ENCODE peak calls at places on chromosome 6, in nine cellular contexts. K is pancreas; D is stomach; G is lower leg skin; I is GM06990; H is SK-N-SH; A is spleen; U is CD8-positive, alpha-beta T cell; R is GM23338. Z is an unnamed sample.

GRCh38 chr6:81148726-81149125 is 603.8 kb downstream of the TENT5A start:
- DNase-seq in I (no peak), R (no peak), D (no peak), K (no peak), H (no peak), U (no peak), G (no peak), A (no peak), Z (no peak)

GRCh38 chr6:169858935-169859351 is 107.5 kb downstream of the ERMARD start:
- DNase-seq in I (no peak), R (no peak), U (no peak), K (no peak), D (peak; percentile 23), H (no peak), A (peak; percentile 64), G (peak; percentile 80), Z (no peak)

GRCh38 chr6:167739721-167740475 is 86.8 kb upstream of the AFDN start:
- DNase-seq in K (no peak), U (no peak), G (no peak), R (no peak), I (no peak), H (no peak), D (peak; percentile 5), A (peak; percentile 56), Z (no peak)

GRCh38 chr6:107080036-107080435 is 35.3 kb downstream of the BEND3 start:
- DNase-seq in D (no peak), H (no peak), A (no peak), R (peak; percentile 79), G (peak; percentile 54), K (no peak), I (no peak), U (no peak), Z (no peak)

GRCh38 chr6:63730311-63730710 is 94.7 kb downstream of the PHF3 start:
- DNase-seq in H (no peak), G (no peak), R (no peak), I (no peak), K (no peak), D (no peak), U (no peak), A (no peak), Z (no peak)

GRCh38 chr6:147260091-147260490 is 55.9 kb downstream of the STXBP5 start:
- DNase-seq in H (no peak), D (no peak), U (no peak), I (no peak), G (no peak), K (no peak), R (no peak), A (no peak), Z (no peak)

GRCh38 chr6:169891421-169891820 is 140.0 kb downstream of the ERMARD start:
- DNase-seq in D (no peak), A (no peak), U (no peak), I (no peak), H (no peak), R (no peak), G (peak; percentile 50), K (no peak), Z (no peak)

GRCh38 chr6:13563009-13563408 is 11.4 kb upstream of the SIRT5 start:
- DNase-seq in K (no peak), D (no peak), R (no peak), I (no peak), A (no peak), U (no peak), H (no peak), G (no peak), Z (no peak)

GRCh38 chr6:32669240-32669639 is 2.8 kb upstream of the HLA-DQB1 start:
- DNase-seq in R (no peak), I (no peak), D (no peak), U (no peak), K (no peak), H (no peak), G (no peak), A (no peak), Z (no peak)

GRCh38 chr6:53128842-53129241 is 19.8 kb downstream of the GCM1 start:
- DNase-seq in A (no peak), K (no peak), R (no peak), U (no peak), G (no peak), H (no peak), D (no peak), I (no peak), Z (no peak)

GRCh38 chr6:112282217-112282616 is 27.9 kb upstream of the LAMA4 start:
- DNase-seq in U (no peak), I (no peak), A (no peak), D (no peak), R (peak; percentile 14), H (peak; percentile 53), K (no peak), G (no peak), Z (peak; percentile 26)

GRCh38 chr6:99344289-99344688 is 5.2 kb downstream of the FAXC start:
- DNase-seq in H (no peak), U (no peak), K (no peak), A (no peak), R (peak; percentile 39), D (no peak), G (no peak), I (no peak), Z (no peak)

GRCh38 chr6:16391451-16391912 is 153.1 kb downstream of the GMPR start:
- DNase-seq in D (no peak), R (no peak), I (no peak), G (no peak), K (no peak), H (no peak), A (no peak), U (no peak), Z (no peak)

GRCh38 chr6:124487778-124488431 is 474.3 kb upstream of the RNF217 start:
- DNase-seq in I (no peak), U (no peak), A (no peak), R (no peak), K (no peak), G (no peak), H (no peak), D (no peak), Z (no peak)

GRCh38 chr6:53892707-53893106 is 97.9 kb downstream of the LRRC1 start:
- DNase-seq in D (no peak), K (no peak), R (no peak), A (no peak), U (no peak), H (no peak), I (no peak), G (no peak), Z (no peak)

GRCh38 chr6:72560721-72561593 is 60.9 kb upstream of the KCNQ5 start:
- DNase-seq in K (no peak), G (no peak), I (no peak), D (no peak), A (no peak), H (peak; percentile 1), U (no peak), R (peak; percentile 20), Z (no peak)
- TF ChIP-seq CTCF in K (no peak), G (no peak), I (no peak), D (no peak), A (no peak), H (peak; percentile 39), U (no peak), R (no peak), Z (peak; percentile 54)

GRCh38 chr6:128333581-128334223 is 186.7 kb downstream of the PTPRK start:
- DNase-seq in D (no peak), G (no peak), A (no peak), I (no peak), R (no peak), H (no peak), U (no peak), K (no peak), Z (no peak)

GRCh38 chr6:128323011-128323410 is 197.4 kb downstream of the PTPRK start:
- DNase-seq in R (no peak), H (no peak), A (no peak), U (no peak), G (no peak), I (no peak), K (no peak), D (no peak), Z (no peak)

DNA sequence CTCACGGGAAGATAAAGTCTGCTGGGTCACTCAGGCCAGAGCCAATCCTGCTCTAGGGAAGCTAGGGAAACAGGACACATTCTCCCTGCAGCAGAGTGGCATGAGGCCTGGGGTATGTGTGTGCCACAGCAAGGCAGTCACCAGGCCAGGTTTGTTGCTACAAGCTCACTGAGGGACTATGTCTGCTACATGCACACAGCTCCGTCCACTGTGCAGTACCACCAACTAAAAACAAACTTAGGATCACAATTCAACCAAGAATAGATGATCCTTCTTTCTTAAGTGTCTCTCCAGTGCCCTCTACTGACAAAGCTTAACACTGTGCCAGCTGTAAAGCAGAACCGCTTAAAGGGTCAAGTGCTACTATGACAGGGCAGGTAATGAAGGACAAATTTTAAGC is 192.5 kb downstream of the PTPRK start:
- DNase-seq in U (no peak), A (no peak), I (peak; percentile 10), G (no peak), H (peak; percentile 1), R (peak; percentile 83), K (no peak), D (no peak), Z (no peak)
- TF ChIP-seq CTCF in U (no peak), A (peak; percentile 54), I (peak; percentile 77), G (no peak), H (peak; percentile 32), R (peak; percentile 82), K (no peak), D (no peak), Z (peak; percentile 53)

DNA sequence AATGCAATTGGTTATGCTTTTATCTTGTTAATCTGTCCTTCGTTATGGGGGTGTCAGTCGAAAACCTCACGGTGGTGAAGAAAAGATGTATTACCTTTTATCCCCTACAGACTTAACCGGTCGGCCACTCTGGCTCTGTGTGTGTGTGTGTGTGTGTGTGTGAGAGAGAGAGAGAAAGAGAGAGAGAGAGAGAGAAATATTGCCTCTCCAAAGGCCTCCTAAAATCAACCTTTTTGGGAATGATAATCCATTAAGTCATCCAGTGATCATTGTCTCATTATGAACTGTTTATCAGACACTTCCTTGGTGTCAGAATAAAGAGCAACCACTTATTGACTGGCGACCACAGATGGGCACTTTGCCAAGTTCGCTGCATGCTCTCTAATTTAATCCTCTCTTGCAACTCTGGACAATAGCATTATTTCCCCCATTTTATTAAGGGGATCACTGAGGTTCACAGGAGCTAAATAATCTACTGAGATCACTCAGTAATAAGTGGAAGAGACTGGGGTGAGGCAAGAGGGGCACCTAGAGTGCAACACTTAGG is 30.7 kb downstream of the SLC35D3 start:
- DNase-seq in A (no peak), I (no peak), D (no peak), K (no peak), H (peak; percentile 48), U (no peak), R (no peak), G (no peak), Z (no peak)
- TF ChIP-seq CTCF in A (no peak), I (no peak), D (no peak), K (no peak), H (no peak), U (no peak), R (no peak), G (no peak), Z (no peak)

GRCh38 chr6:26258199-26258977 is 106.6 kb upstream of the BTN3A2 start:
- DNase-seq in I (no peak), R (peak; percentile 57), K (no peak), H (no peak), G (no peak), U (no peak), A (no peak), D (no peak), Z (no peak)
- TF ChIP-seq CTCF in I (peak; percentile 42), R (peak; percentile 44), K (no peak), H (peak; percentile 44), G (no peak), U (no peak), A (no peak), D (no peak), Z (no peak)